ENCODE peak calls at places on chromosomes 4 and X, in six cellular contexts. One of them, this sample, is unnamed.

GRCh38 chrX:55007633-55008032 is 7.5 kb downstream of the APEX2 start:
- DNase-seq in foreskin keratinocyte: peak
- DNase-seq in AG09319: no peak
- DNase-seq in SK-N-SH: no peak
- DNase-seq in psoas muscle: no peak
- DNase-seq in epithelial cell of esophagus: peak
- DNase-seq in this sample: no peak

GRCh38 chr4:18524667-18525066 is 503.1 kb upstream of the LCORL start:
- DNase-seq in AG09319: no peak
- DNase-seq in epithelial cell of esophagus: no peak
- DNase-seq in psoas muscle: no peak
- DNase-seq in foreskin keratinocyte: no peak
- DNase-seq in SK-N-SH: no peak
- DNase-seq in this sample: no peak

GRCh38 chrX:98731821-98732220 is 1678.3 kb downstream of the PCDH19 start:
- DNase-seq in psoas muscle: no peak
- DNase-seq in SK-N-SH: no peak
- DNase-seq in epithelial cell of esophagus: no peak
- DNase-seq in foreskin keratinocyte: no peak
- DNase-seq in AG09319: no peak
- DNase-seq in this sample: no peak

GRCh38 chr4:23938796-23939195 is 48.9 kb upstream of the PPARGC1A start:
- DNase-seq in foreskin keratinocyte: no peak
- DNase-seq in AG09319: no peak
- DNase-seq in epithelial cell of esophagus: no peak
- DNase-seq in psoas muscle: no peak
- DNase-seq in SK-N-SH: no peak
- DNase-seq in this sample: no peak

GRCh38 chr4:85993641-85994040 is 366.2 kb downstream of the MAPK10 start:
- DNase-seq in epithelial cell of esophagus: no peak
- DNase-seq in foreskin keratinocyte: no peak
- DNase-seq in psoas muscle: no peak
- DNase-seq in SK-N-SH: no peak
- DNase-seq in AG09319: no peak
- DNase-seq in this sample: no peak

GRCh38 chrX:1476682-1477081 is 24.0 kb upstream of the ASMTL start:
- DNase-seq in psoas muscle: no peak
- DNase-seq in foreskin keratinocyte: no peak
- DNase-seq in AG09319: no peak
- DNase-seq in SK-N-SH: no peak
- DNase-seq in epithelial cell of esophagus: no peak
- DNase-seq in this sample: no peak

GRCh38 chr4:48651869-48652447 is 128.1 kb downstream of the FRYL start:
- DNase-seq in foreskin keratinocyte: peak
- DNase-seq in AG09319: no peak
- DNase-seq in SK-N-SH: no peak
- DNase-seq in epithelial cell of esophagus: peak
- DNase-seq in psoas muscle: no peak
- DNase-seq in this sample: no peak

GRCh38 chrX:82218361-82218760 is 1016.5 kb downstream of the SH3BGRL start:
- DNase-seq in foreskin keratinocyte: no peak
- DNase-seq in epithelial cell of esophagus: peak
- DNase-seq in SK-N-SH: peak
- DNase-seq in psoas muscle: no peak
- DNase-seq in AG09319: no peak
- DNase-seq in this sample: no peak

GRCh38 chr4:15063341-15063740 is 61.1 kb downstream of the CPEB2 start:
- DNase-seq in AG09319: no peak
- DNase-seq in foreskin keratinocyte: peak
- DNase-seq in SK-N-SH: no peak
- DNase-seq in psoas muscle: no peak
- DNase-seq in epithelial cell of esophagus: peak
- DNase-seq in this sample: no peak

GRCh38 chr4:55398966-55399365 is 3.2 kb downstream of the TMEM165 start:
- DNase-seq in epithelial cell of esophagus: peak
- DNase-seq in foreskin keratinocyte: no peak
- DNase-seq in psoas muscle: no peak
- DNase-seq in SK-N-SH: peak
- DNase-seq in AG09319: no peak
- DNase-seq in this sample: no peak

GRCh38 chrX:38156838-38157237 is 63.8 kb downstream of the SRPX start:
- DNase-seq in SK-N-SH: no peak
- DNase-seq in foreskin keratinocyte: no peak
- DNase-seq in AG09319: no peak
- DNase-seq in psoas muscle: no peak
- DNase-seq in epithelial cell of esophagus: no peak
- DNase-seq in this sample: no peak

GRCh38 chrX:28920554-28920953 is 333.3 kb downstream of the IL1RAPL1 start:
- DNase-seq in AG09319: no peak
- DNase-seq in SK-N-SH: no peak
- DNase-seq in psoas muscle: no peak
- DNase-seq in foreskin keratinocyte: no peak
- DNase-seq in epithelial cell of esophagus: no peak
- DNase-seq in this sample: no peak

GRCh38 chr4:76753814-76754213 is 144.1 kb downstream of the SOWAHB start:
- DNase-seq in epithelial cell of esophagus: peak
- DNase-seq in AG09319: peak
- DNase-seq in psoas muscle: no peak
- DNase-seq in foreskin keratinocyte: peak
- DNase-seq in SK-N-SH: no peak
- DNase-seq in this sample: no peak

GRCh38 chr4:117983541-117984451 is 50.5 kb upstream of the NDST3 start:
- DNase-seq in SK-N-SH: no peak
- DNase-seq in foreskin keratinocyte: peak
- DNase-seq in epithelial cell of esophagus: peak
- DNase-seq in psoas muscle: no peak
- DNase-seq in AG09319: no peak
- DNase-seq in this sample: no peak

GRCh38 chr4:5569451-5569850 is 138.9 kb downstream of the EVC2 start:
- DNase-seq in epithelial cell of esophagus: no peak
- DNase-seq in foreskin keratinocyte: no peak
- DNase-seq in SK-N-SH: no peak
- DNase-seq in psoas muscle: no peak
- DNase-seq in AG09319: no peak
- DNase-seq in this sample: no peak

GRCh38 chr4:166493828-166494432 is 620.9 kb downstream of the TLL1 start:
- DNase-seq in psoas muscle: no peak
- DNase-seq in AG09319: no peak
- DNase-seq in SK-N-SH: no peak
- DNase-seq in foreskin keratinocyte: peak
- DNase-seq in epithelial cell of esophagus: no peak
- DNase-seq in this sample: no peak

GRCh38 chrX:49166914-49167739 is 4.6 kb downstream of the MAGIX start:
- DNase-seq in SK-N-SH: peak
- DNase-seq in psoas muscle: peak
- DNase-seq in AG09319: no peak
- DNase-seq in foreskin keratinocyte: peak
- DNase-seq in epithelial cell of esophagus: peak
- DNase-seq in this sample: peak

GRCh38 chr4:19689511-19689910 is 562.2 kb upstream of the SLIT2 start:
- DNase-seq in AG09319: no peak
- DNase-seq in foreskin keratinocyte: peak
- DNase-seq in SK-N-SH: no peak
- DNase-seq in psoas muscle: no peak
- DNase-seq in epithelial cell of esophagus: peak
- DNase-seq in this sample: no peak

GRCh38 chrX:69109706-69110635 is 55.3 kb downstream of the PJA1 start:
- DNase-seq in epithelial cell of esophagus: peak
- DNase-seq in AG09319: no peak
- DNase-seq in psoas muscle: no peak
- DNase-seq in SK-N-SH: no peak
- DNase-seq in foreskin keratinocyte: peak
- DNase-seq in this sample: no peak

GRCh38 chrX:71053217-71053621 is 14.9 kb downstream of the SNX12 start:
- DNase-seq in SK-N-SH: no peak
- DNase-seq in AG09319: no peak
- DNase-seq in psoas muscle: no peak
- DNase-seq in epithelial cell of esophagus: peak
- DNase-seq in foreskin keratinocyte: no peak
- DNase-seq in this sample: no peak

GRCh38 chr4:126086041-126086440 is 771.3 kb downstream of the FAT4 start:
- DNase-seq in AG09319: no peak
- DNase-seq in epithelial cell of esophagus: no peak
- DNase-seq in SK-N-SH: no peak
- DNase-seq in psoas muscle: no peak
- DNase-seq in foreskin keratinocyte: no peak
- DNase-seq in this sample: no peak

GRCh38 chrX:152941328-152942111 is 43.7 kb downstream of the ZNF185 start:
- DNase-seq in AG09319: peak
- DNase-seq in SK-N-SH: peak
- DNase-seq in psoas muscle: peak
- DNase-seq in foreskin keratinocyte: peak
- DNase-seq in epithelial cell of esophagus: peak
- DNase-seq in this sample: peak
- TF ChIP-seq CTCF in AG09319: peak
- TF ChIP-seq CTCF in SK-N-SH: peak
- TF ChIP-seq CTCF in psoas muscle: peak
- TF ChIP-seq CTCF in foreskin keratinocyte: peak
- TF ChIP-seq CTCF in epithelial cell of esophagus: peak
- TF ChIP-seq CTCF in this sample: peak

GRCh38 chrX:15686818-15687685 is 22.4 kb upstream of the CLTRN start:
- DNase-seq in SK-N-SH: peak
- DNase-seq in psoas muscle: no peak
- DNase-seq in foreskin keratinocyte: no peak
- DNase-seq in AG09319: peak
- DNase-seq in epithelial cell of esophagus: peak
- DNase-seq in this sample: peak
- TF ChIP-seq CTCF in SK-N-SH: peak
- TF ChIP-seq CTCF in psoas muscle: peak
- TF ChIP-seq CTCF in foreskin keratinocyte: peak
- TF ChIP-seq CTCF in AG09319: peak
- TF ChIP-seq CTCF in epithelial cell of esophagus: peak
- TF ChIP-seq CTCF in this sample: peak

DNA sequence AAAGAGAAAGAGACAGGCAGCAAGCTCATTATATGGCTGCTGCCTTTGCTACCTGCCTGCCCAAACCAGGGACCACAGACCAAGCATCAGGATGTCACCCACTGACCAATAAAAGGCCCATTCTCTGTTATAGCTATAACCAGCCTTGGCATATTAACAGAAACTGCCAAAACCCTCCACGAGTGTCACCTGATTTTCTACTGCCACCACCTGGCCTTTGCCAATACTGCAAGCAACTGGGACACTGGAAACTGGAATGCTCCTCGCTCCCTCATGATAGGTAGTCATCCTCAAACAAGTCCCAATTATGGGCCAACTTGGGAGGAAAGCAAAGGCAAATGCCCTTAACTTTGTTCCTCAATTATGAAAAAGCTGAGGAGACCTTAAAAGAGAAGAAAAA is 76.0 kb downstream of the SPIN4 start:
- DNase-seq in SK-N-SH: peak
- DNase-seq in AG09319: no peak
- DNase-seq in epithelial cell of esophagus: peak
- DNase-seq in psoas muscle: no peak
- DNase-seq in foreskin keratinocyte: no peak
- DNase-seq in this sample: peak
- TF ChIP-seq CTCF in SK-N-SH: peak
- TF ChIP-seq CTCF in AG09319: peak
- TF ChIP-seq CTCF in epithelial cell of esophagus: peak
- TF ChIP-seq CTCF in psoas muscle: peak
- TF ChIP-seq CTCF in foreskin keratinocyte: peak
- TF ChIP-seq CTCF in this sample: peak

DNA sequence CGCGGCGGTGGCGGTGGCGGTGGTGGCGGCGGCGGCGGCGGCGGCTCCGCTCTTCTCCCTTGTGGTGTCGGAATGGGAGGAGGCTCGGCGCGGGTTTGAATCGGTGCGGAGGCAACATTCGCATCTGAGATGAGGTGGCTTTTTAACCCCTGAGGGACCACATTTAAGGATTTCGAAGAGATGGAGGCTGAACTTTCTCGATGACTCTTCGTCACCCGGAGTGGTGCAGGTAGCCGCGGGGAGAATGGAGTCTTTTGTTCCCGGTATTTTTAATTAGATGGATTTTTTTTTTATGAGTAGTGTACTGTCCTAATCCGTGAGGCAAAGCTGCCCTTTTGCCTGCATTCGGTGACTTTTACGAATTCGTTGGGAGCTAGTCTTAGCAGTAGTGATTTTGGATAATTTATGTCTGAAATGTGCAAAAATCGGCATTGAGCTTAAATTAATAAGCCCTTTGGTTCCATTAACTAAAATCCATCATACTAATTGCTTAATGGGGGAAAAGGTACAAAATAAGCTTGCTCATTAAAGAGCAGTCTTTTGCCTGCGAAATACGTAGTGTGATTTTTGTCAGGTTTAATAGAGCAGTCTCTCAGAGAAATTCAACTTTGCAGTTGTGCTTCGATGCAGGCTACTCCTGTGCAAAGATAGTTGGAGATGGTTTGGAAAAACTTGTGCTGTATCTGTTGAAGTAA is 206.1 kb downstream of the TENM3 start:
- DNase-seq in foreskin keratinocyte: no peak
- DNase-seq in AG09319: no peak
- DNase-seq in SK-N-SH: no peak
- DNase-seq in psoas muscle: no peak
- DNase-seq in epithelial cell of esophagus: no peak
- DNase-seq in this sample: no peak
- TF ChIP-seq CTCF in foreskin keratinocyte: no peak
- TF ChIP-seq CTCF in AG09319: no peak
- TF ChIP-seq CTCF in SK-N-SH: no peak
- TF ChIP-seq CTCF in psoas muscle: no peak
- TF ChIP-seq CTCF in epithelial cell of esophagus: no peak
- TF ChIP-seq CTCF in this sample: no peak

DNA sequence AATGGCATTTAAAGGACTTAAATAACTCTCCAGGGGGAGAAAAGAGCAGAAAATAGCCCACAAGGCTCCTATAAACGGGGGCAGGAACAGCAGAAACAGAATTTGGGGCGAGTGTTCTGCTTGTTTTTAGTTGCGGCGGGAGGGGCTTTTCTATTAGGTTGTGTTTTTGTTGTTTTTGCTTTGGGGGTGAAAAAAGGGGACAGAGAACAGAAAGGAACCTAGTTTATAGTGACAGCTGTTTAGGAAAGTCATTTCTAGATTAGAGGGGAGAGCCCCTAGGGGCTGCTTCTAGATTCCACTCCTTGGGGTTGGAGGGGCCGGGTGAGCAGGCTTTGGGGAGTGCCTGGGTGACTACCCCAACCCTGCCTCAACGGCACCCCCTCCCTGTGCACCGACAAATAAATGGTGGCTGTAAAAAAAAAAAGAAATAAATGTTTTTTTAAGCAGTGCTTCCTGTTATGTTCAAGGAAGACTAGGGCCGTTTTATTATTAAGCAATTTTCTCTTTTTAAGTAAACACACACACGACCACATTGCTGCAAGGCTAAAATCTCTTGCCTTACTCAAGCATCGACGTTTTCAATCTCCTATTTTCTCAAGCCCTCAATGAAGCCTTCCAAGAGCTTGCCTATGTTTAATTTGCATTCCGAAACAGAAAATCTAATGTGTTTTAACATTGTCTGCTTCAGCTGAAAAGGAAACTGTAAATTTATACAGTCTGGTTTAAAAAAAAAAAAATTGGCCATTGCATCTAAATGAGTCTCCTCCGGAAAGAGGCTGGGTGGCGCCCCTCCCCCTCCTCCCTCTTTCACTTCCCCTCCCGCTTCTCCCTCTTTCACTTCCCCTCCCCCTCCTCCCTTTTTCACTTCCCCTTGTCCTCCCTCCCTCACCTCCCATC is 123.3 kb upstream of the TBL1X start:
- DNase-seq in epithelial cell of esophagus: no peak
- DNase-seq in SK-N-SH: peak
- DNase-seq in foreskin keratinocyte: no peak
- DNase-seq in psoas muscle: peak
- DNase-seq in AG09319: no peak
- DNase-seq in this sample: peak
- TF ChIP-seq CTCF in epithelial cell of esophagus: no peak
- TF ChIP-seq CTCF in SK-N-SH: peak
- TF ChIP-seq CTCF in foreskin keratinocyte: no peak
- TF ChIP-seq CTCF in psoas muscle: no peak
- TF ChIP-seq CTCF in AG09319: no peak
- TF ChIP-seq CTCF in this sample: no peak

GRCh38 chr4:157992038-157992706 is 180.7 kb downstream of the GASK1B start:
- DNase-seq in epithelial cell of esophagus: peak
- DNase-seq in SK-N-SH: peak
- DNase-seq in AG09319: peak
- DNase-seq in foreskin keratinocyte: no peak
- DNase-seq in psoas muscle: no peak
- DNase-seq in this sample: peak
- TF ChIP-seq CTCF in epithelial cell of esophagus: peak
- TF ChIP-seq CTCF in SK-N-SH: peak
- TF ChIP-seq CTCF in AG09319: peak
- TF ChIP-seq CTCF in foreskin keratinocyte: peak
- TF ChIP-seq CTCF in psoas muscle: peak
- TF ChIP-seq CTCF in this sample: peak

This sample was measured in activated CD8-positive, alpha-beta T cell treated with anti-CD3 and anti-CD28 coated beads for 36 hours.